ENCODE peak calls at places on chromosomes 16 and 17, in five cellular contexts. E is tibial nerve, C is GM23338, F is PC-3, K is HCT116. N is an unnamed sample. For H3K4me1, the result is how much of the 10 kb centered on the place peaks cover.

GRCh38 chr16:28935333-28935732 is 3.6 kb downstream of the CD19 start:
- DNase-seq in E (no peak), C (no peak), F (no peak), K (no peak), N (no peak)

GRCh38 chr17:14428640-14429029 is 127.8 kb downstream of the HS3ST3B1 start:
- DNase-seq in E (no peak), C (no peak), F (no peak), K (no peak), N (no peak)

GRCh38 chr16:58094026-58094425 is 35.2 kb downstream of the CFAP20 start:
- DNase-seq in E (no peak), C (no peak), F (no peak), K (no peak), N (no peak)

GRCh38 chr17:27284811-27285415 is 9.0 kb upstream of the WSB1 start:
- DNase-seq in E (no peak), C (no peak), F (no peak), K (no peak), N (no peak)

GRCh38 chr16:1572664-1573063 is 39.2 kb downstream of the TMEM204 start:
- DNase-seq in E (no peak), C (no peak), F (peak), K (no peak), N (no peak)

GRCh38 chr17:71639865-71640264 is 481.0 kb upstream of the SOX9 start:
- DNase-seq in E (no peak), C (no peak), F (no peak), K (no peak), N (no peak)

GRCh38 chr17:60652484-60653247 is 25.0 kb upstream of the BCAS3 start:
- DNase-seq in E (no peak), C (no peak), F (no peak), K (no peak), N (no peak)

GRCh38 chr16:69329369-69330285 is 761 bp downstream of the PDF start:
- DNase-seq in E (no peak), C (peak), F (peak), K (no peak), N (no peak)

GRCh38 chr16:53043986-53044571 is 8.6 kb downstream of the CHD9NB start:
- DNase-seq in E (no peak), C (peak), F (no peak), K (no peak), N (no peak)

GRCh38 chr16:81714593-81714992 is 64.5 kb upstream of the PLCG2 start:
- DNase-seq in E (no peak), C (no peak), F (no peak), K (no peak), N (no peak)

GRCh38 chr17:37447641-37448040 is 41.0 kb downstream of the TADA2A start:
- DNase-seq in E (no peak), C (no peak), F (peak), K (peak), N (no peak)

GRCh38 chr17:35189291-35189690 is 4.9 kb downstream of the SLC35G3 start:
- DNase-seq in E (no peak), C (no peak), F (peak), K (no peak), N (no peak)

GRCh38 chr17:33140413-33141099 is 148.9 kb downstream of the SPACA3 start:
- DNase-seq in E (no peak), C (no peak), F (no peak), K (no peak), N (no peak)

GRCh38 chr16:27547134-27547533 is 2.6 kb downstream of the GTF3C1 start:
- DNase-seq in E (no peak), C (no peak), F (peak), K (no peak), N (no peak)

GRCh38 chr17:19759934-19760530 is 11.9 kb upstream of the ALDH3A1 start:
- DNase-seq in E (no peak), C (no peak), F (no peak), K (no peak), N (no peak)

GRCh38 chr16:64626771-64627170 is 495.1 kb downstream of the CDH11 start:
- DNase-seq in E (no peak), C (no peak), F (no peak), K (no peak), N (no peak)

GRCh38 chr17:11948791-11949190 is 48.5 kb downstream of the ZNF18 start:
- DNase-seq in E (peak), C (no peak), F (peak), K (peak), N (peak)

GRCh38 chr16:72372082-72372615 is 200.2 kb upstream of the PMFBP1 start:
- DNase-seq in E (no peak), C (no peak), F (no peak), K (no peak), N (no peak)

GRCh38 chr16:23835390-23836077 is at the start of gene PRKCB:
- DNase-seq in E (peak), C (peak), F (no peak), K (no peak), N (peak)

GRCh38 chr16:58661199-58661830 is 23.3 kb downstream of the SLC38A7 start:
- DNase-seq in E (peak), C (peak), F (peak), K (peak), N (peak)

GRCh38 chr17:52696362-52696761 is 537.8 kb upstream of the CA10 start:
- DNase-seq in E (no peak), C (no peak), F (no peak), K (no peak), N (no peak)

GRCh38 chr16:1261131-1261917 is 5.5 kb downstream of the TPSD1 start:
- DNase-seq in E (no peak), C (peak), F (peak), K (no peak), N (no peak)

GRCh38 chr16:537415-538335 is 10.2 kb downstream of the CAPN15 start:
- DNase-seq in E (no peak), C (no peak), F (no peak), K (no peak), N (no peak)

GRCh38 chr17:81735181-81736102 is 23.4 kb downstream of the SLC25A10 start:
- DNase-seq in E (no peak), C (no peak), F (peak), K (no peak), N (peak)
- H3K27ac ChIP-seq in E (no peak), C (no peak), F (peak), K (peak), N (no peak)

DNA sequence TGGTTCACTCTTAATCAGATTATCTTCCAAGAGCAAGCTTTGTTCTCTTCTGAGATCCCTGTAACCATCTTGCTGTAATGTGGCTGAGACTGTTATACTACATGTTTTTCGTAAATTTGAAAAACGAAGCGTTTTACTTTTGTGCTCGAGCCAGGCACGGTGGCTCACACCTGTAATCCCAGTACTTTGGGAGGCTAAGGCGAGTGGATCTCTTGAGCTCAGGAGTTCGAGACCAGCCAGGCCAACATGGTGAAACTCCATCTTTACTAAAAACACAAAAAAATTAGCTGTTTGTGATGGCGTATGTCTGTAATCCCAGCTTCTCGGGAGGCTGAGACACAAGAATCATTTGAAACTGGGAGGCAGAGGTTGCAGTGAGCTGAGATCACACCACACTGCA is 7.8 kb downstream of the CUEDC1 start:
- DNase-seq in E (no peak), C (no peak), F (no peak), K (no peak), N (no peak)
- H3K4me1 ChIP-seq in E (under half), C (under half), F (half or more), K (half or more), N (under half)

GRCh38 chr16:30526823-30527634 is 663 bp upstream of the ZNF768 start:
- DNase-seq in E (peak), C (peak), F (peak), K (peak), N (peak)
- TF ChIP-seq CTCF in E (peak), C (no peak), F (peak), K (no peak), N (no peak)

DNA sequence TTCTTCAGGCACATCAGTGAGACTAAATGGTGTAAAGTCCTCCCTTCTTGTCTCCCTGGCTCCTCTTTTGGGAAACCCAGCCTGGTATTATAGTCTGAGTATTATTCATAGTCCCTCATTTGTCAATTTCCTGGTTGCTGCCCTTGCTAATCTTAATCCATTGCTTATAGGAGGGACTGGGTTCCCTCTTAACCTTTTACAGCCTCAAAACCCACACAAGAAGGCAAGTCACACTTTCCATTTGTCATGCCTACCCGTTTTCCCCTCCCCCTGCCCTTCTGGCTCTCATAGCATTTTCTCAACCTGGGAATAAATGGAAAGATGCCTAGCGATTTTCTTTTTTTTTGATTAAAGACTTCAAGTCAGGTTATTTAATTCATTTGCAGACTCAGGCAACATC is 124.8 kb downstream of the MAP2K6 start:
- DNase-seq in E (no peak), C (no peak), F (no peak), K (no peak), N (no peak)
- H3K27ac ChIP-seq in E (no peak), C (no peak), F (peak), K (no peak), N (no peak)

GRCh38 chr17:46771601-46772012 is 46.9 kb downstream of the WNT3 start:
- DNase-seq in E (no peak), C (peak), F (peak), K (no peak), N (no peak)
- H3K4me1 ChIP-seq in E (under half), C (under half), F (under half), K (under half), N (under half)

DNA sequence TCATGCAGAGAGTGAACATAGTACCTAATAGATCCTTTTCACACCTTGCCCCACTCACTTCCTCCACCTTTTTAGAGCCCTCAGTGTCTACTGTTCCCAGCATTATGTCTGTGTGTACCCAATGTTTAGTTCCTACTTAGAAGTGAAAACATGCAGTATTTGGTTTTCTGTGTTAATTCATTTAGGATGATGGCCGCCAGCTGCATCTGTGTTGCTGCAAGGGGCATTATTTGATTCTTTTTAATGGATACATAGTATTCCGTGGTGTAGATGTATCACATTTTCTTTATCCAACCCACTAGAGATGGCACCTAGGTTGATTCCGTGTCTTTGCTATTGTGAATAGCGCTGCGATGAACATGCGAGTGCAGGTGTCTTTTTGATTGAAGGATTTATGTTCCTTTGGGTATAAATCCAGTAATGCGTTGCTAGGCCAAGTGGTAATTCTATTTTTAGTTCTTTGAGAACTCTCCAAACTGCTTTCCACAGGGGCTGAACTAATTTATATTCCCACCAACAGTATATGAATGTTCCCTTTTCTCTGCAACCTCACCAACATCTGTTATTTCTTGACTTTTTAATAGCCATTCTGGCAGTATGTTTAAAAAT is 47.1 kb downstream of the HLF start:
- DNase-seq in E (no peak), C (no peak), F (no peak), K (no peak), N (no peak)
- TF ChIP-seq CTCF in E (no peak), C (no peak), F (no peak), K (no peak), N (no peak)

GRCh38 chr16:79602615-79603014 is 2.1 kb upstream of the MAF start:
- DNase-seq in E (no peak), C (no peak), F (no peak), K (no peak), N (no peak)
- H3K27ac ChIP-seq in E (peak), C (no peak), F (no peak), K (no peak), N (peak)

DNA sequence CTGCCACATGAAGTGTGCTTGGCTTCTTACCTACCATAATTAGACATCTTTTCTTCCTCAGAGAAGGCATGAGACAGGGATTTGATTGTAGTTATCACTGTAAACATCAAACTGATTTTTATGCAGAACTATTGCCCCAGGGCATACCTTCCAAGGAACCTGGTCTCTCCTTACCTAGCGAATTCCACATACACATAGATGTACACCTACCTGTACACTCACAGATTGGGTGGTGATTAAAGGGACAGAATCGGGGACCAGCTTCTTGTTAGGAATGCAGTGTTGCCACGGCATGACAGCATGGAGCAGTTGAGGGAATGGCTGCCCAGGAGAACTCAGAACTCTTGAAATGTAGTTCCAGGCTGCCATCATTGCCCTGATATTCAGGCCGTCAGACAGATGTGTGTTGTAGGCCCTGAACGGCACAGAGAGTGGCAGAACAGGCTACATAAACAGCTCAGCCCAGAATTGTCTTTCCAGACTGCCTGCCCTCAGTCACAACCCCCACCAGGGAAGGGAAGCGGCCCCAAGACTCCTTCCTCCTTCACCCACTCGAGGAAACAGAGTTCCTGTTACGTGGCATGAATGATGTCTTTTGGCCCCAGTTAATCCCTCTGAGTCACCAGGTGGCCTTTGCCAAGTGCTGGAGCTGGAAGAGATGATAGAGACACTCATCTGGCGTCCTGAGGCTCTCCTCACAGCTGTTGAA is 17.8 kb upstream of the NAGLU start:
- DNase-seq in E (peak), C (no peak), F (peak), K (peak), N (peak)
- H3K4me1 ChIP-seq in E (under half), C (under half), F (under half), K (under half), N (under half)

DNA sequence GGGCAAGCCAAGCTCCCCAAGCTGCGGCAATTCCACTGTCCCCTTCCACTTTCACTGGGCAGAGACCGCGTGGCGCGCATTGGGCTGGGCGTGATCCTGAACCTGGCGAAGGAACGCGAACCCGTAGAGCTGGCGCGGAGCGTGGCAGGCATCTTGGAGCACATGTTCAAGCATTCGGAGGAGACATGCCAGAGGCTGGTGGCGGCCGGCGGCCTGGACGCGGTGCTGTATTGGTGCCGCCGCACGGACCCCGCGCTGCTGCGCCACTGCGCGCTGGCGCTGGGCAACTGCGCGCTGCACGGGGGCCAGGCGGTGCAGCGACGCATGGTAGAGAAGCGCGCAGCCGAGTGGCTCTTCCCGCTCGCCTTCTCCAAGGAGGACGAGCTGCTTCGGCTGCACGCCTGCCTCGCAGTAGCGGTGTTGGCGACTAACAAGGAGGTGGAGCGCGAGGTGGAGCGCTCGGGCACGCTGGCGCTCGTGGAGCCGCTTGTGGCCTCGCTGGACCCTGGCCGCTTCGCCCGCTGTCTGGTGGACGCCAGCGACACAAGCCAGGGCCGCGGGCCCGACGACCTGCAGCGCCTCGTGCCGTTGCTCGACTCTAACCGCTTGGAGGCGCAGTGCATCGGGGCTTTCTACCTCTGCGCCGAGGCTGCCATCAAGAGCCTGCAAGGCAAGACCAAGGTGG is 9.8 kb downstream of the SARM1 start:
- DNase-seq in E (no peak), C (peak), F (no peak), K (no peak), N (peak)
- TF ChIP-seq CTCF in E (no peak), C (peak), F (no peak), K (no peak), N (no peak)

DNA sequence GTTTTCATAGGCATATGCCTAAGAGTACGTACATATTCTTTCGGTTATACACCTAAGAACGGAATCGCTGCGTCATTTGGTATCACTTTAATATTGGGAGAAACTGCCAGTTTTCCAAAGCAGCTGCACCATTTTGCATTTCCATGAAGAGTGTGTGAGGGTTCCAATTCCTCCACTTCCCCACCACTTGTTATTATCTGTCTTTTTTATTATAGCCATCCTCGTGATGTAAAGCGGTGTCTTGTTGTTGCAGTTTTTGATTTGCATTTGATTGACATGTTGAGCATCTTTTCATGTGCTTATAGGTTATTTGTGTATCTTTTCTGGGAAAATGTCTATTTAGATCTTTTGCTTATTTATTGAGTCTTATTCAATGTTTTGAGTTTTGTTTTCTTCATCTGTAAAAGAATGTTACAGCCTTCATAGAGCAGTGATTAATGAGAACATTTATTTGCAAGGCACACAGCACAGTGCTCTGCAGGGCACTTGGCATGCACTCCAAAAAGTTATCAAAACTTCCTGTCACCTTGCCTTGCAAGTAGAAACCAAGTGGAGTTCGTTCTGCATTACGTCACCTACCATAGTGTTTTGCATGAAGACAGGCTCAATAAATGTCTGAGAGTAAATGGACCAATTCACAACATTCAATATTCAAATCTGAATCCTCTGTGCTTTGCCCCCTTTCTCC is 26.6 kb upstream of the ST6GALNAC1 start:
- DNase-seq in E (no peak), C (no peak), F (no peak), K (no peak), N (peak)
- H3K27ac ChIP-seq in E (no peak), C (peak), F (no peak), K (peak), N (no peak)

N was measured in lung.